ENCODE peak calls at places on chromosomes 2 and 18, in six cellular contexts. I is adrenal gland; R is WERI-Rb-1; W is AG04450; U is CD8-positive, alpha-beta T cell; K is cardiac muscle cell. L is an unnamed sample. For H3K9me3, the result is how much of the 10 kb centered on the place peaks cover.

GRCh38 chr2:218898109-218898878 is 17.6 kb downstream of the WNT10A start:
- DNase-seq in K (peak), R (peak), U (peak), W (no peak), I (peak), L (peak)

GRCh38 chr2:222595573-222595972 is 60.3 kb downstream of the FARSB start:
- DNase-seq in I (no peak), W (no peak), U (no peak), R (no peak), K (no peak), L (no peak)

GRCh38 chr2:45860136-45861106 is 208.9 kb downstream of the PRKCE start:
- DNase-seq in I (peak), W (no peak), U (no peak), R (no peak), K (peak), L (no peak)

GRCh38 chr2:214255046-214255445 is 155.8 kb upstream of the VWC2L start:
- DNase-seq in K (no peak), U (no peak), I (no peak), W (no peak), R (no peak), L (no peak)

GRCh38 chr2:240500561-240501423 is 57.0 kb downstream of the ANKMY1 start:
- DNase-seq in U (no peak), W (no peak), K (no peak), R (no peak), I (peak), L (no peak)

GRCh38 chr2:37671013-37671815 is at the start of gene CDC42EP3:
- DNase-seq in U (peak), R (peak), K (peak), W (no peak), I (peak), L (peak)

GRCh38 chr2:68052717-68053422 is 9.9 kb downstream of the C1D start:
- DNase-seq in I (no peak), R (no peak), U (no peak), K (peak), W (no peak), L (no peak)

GRCh38 chr2:108921096-108922030 is 67.7 kb downstream of the EDAR start:
- DNase-seq in U (no peak), K (no peak), R (no peak), W (no peak), I (no peak), L (no peak)

GRCh38 chr2:237955640-237956401 is 11.0 kb upstream of the UBE2F start:
- DNase-seq in W (no peak), U (no peak), I (no peak), K (no peak), R (no peak), L (no peak)

GRCh38 chr2:144254342-144255235 is 265.3 kb downstream of the ZEB2 start:
- DNase-seq in W (no peak), U (no peak), K (no peak), R (no peak), I (no peak), L (no peak)

GRCh38 chr2:144258154-144258553 is 261.8 kb downstream of the ZEB2 start:
- DNase-seq in K (no peak), I (no peak), W (no peak), U (no peak), R (no peak), L (no peak)

GRCh38 chr2:144256996-144257707 is 262.8 kb downstream of the ZEB2 start:
- DNase-seq in K (no peak), R (no peak), I (no peak), U (no peak), W (no peak), L (no peak)

GRCh38 chr2:144252694-144253093 is 267.2 kb downstream of the ZEB2 start:
- DNase-seq in R (no peak), I (no peak), K (no peak), U (no peak), W (no peak), L (no peak)

DNA sequence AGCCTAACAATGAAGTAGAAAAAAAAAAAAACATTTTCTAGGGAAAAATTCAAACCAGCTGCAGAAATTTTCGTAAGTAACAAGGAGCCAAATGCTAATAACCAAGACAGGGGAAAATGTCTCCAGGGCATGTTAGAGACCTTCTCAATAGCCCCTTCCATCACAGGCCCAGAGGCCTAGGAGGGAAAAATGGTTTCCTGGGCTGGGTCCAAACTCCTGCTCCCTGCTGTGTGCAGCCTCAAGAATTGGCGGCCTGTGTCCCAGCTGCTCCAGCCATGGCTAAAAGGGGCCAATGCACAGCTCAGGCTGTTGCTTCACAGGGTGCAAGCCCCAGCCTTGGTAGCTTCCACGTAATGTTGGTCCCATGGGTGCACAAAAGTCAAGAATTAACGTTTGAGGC is 266.2 kb downstream of the ZEB2 start:
- DNase-seq in K (no peak), R (no peak), I (no peak), U (no peak), W (no peak), L (no peak)
- H3K9me3 ChIP-seq in K (under half), R (under half), I (under half), U (under half), W (under half), L (under half)

GRCh38 chr2:231685349-231686191 is 22.8 kb upstream of the PTMA start:
- DNase-seq in U (no peak), W (no peak), I (no peak), K (no peak), R (peak), L (no peak)
- TF ChIP-seq CTCF in U (no peak), W (peak), I (no peak), K (peak), R (peak), L (no peak)

GRCh38 chr18:73214970-73215369 is 347.2 kb upstream of the NETO1 start:
- DNase-seq in W (no peak), R (no peak), K (no peak), U (no peak), I (no peak), L (no peak)

GRCh38 chr18:73218293-73218692 is 350.5 kb upstream of the NETO1 start:
- DNase-seq in W (no peak), R (no peak), K (no peak), I (no peak), U (no peak), L (no peak)

DNA sequence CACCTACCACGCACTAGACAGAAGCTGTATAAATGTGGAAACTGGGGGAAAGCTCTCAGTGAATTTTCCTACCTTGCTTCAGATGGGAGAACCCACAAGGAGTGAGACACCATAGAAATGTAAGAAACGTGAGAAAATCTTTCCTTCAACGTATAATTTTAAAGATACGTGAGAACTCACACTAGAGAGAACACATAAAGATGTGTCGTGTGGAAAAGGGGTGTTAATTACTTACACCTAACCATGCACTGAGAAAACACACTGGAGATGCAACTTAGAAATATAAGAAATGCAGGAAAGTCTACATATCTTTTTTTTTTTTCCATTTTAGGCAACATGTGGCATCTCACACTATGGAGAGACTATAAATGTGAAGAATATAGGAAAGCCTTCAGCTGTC is 352.9 kb upstream of the NETO1 start:
- DNase-seq in U (no peak), K (no peak), R (no peak), I (no peak), W (no peak), L (no peak)
- H3K9me3 ChIP-seq in U (under half), K (under half), R (under half), I (under half), W (under half), L (under half)

GRCh38 chr18:48540329-48541025 is 1.6 kb downstream of the CTIF start:
- DNase-seq in W (no peak), U (no peak), K (peak), R (peak), I (peak), L (peak)
- TF ChIP-seq CTCF in W (peak), U (no peak), K (peak), R (peak), I (no peak), L (no peak)

GRCh38 chr2:232094883-232095282 is 133.4 kb downstream of the DIS3L2 start:
- DNase-seq in U (no peak), K (no peak), R (no peak), W (no peak), I (no peak), L (no peak)
- H3K9me3 ChIP-seq in U (under half), K (under half), R (under half), W (under half), I (under half), L (under half)

GRCh38 chr2:95390272-95390880 is 12.1 kb upstream of the FAHD2A start:
- DNase-seq in K (no peak), U (no peak), I (no peak), R (no peak), W (no peak), L (no peak)
- TF ChIP-seq CTCF in K (no peak), U (no peak), I (no peak), R (no peak), W (no peak), L (no peak)

DNA sequence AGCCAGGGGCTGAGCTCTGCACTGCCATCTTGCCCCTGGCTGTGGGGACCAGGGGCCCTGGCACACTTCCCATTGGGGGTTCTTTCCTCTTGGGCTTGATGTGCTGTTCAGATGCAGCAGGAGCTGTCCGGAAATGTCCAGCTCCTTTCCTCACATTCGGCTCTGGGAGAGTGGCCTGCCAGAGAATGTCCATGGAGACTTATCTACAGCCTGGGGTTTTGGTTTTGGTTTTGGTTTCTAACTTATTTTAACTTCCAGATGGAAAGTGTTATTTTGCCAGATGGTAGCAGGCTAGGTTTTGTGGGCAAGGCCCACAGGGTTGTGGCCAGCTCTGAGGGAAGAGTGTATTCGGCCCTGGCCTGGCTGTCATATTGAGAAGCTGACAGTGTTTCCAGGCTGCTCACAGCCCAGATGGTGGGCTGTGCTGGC is 177.3 kb downstream of the ANKRD30B start:
- DNase-seq in U (no peak), I (no peak), K (no peak), R (no peak), W (no peak), L (no peak)
- H3K9me3 ChIP-seq in U (under half), I (under half), K (under half), R (under half), W (half or more), L (under half)

DNA sequence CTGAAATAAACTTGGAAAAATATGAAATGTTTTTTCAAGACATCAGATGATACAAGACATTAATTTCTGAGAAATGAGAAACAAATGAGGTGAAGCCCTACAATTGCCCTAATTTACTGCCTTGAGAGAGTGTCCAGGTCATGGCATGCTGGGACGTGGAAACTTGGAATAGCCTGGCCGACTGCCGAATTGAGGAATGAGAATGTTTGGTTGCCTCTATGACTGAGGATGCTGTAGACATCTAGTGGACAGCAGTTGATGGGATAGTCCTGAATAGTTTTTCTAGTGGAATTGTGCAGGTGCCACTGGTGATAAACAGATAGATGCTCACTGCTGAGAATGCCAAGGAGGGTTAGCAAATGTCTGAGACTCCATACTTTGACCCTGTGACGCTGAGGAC is 56.4 kb upstream of the CWC22 start:
- DNase-seq in W (no peak), K (no peak), I (no peak), R (no peak), U (no peak), L (no peak)
- TF ChIP-seq CTCF in W (no peak), K (no peak), I (no peak), R (no peak), U (no peak), L (no peak)